ENCODE peak calls at places on chromosomes 16 and 17, in four cellular contexts. U is T-helper 1 cell, F is AG09309, L is EL. A is an unnamed sample.

GRCh38 chr17:78798695-78799559 is 16.9 kb upstream of the CYTH1 start:
- DNase-seq in F (no peak), L (no peak), U (no peak), A (no peak)

GRCh38 chr17:13372432-13372831 is 229.3 kb downstream of the HS3ST3A1 start:
- DNase-seq in L (no peak), F (no peak), U (no peak), A (no peak)

GRCh38 chr17:16477255-16477654 is 14.7 kb downstream of the LRRC75A start:
- DNase-seq in U (no peak), F (peak), L (peak), A (no peak)

GRCh38 chr17:2792541-2793169 is 3.6 kb upstream of the RAP1GAP2 start:
- DNase-seq in U (peak), F (no peak), L (no peak), A (no peak)

GRCh38 chr17:72580321-72581127 is 459.7 kb downstream of the SOX9 start:
- DNase-seq in L (no peak), U (no peak), F (no peak), A (no peak)

GRCh38 chr16:24721830-24722238 is 7.6 kb upstream of the TNRC6A start:
- DNase-seq in U (no peak), L (no peak), F (no peak), A (no peak)

GRCh38 chr17:14307560-14308024 is 6.7 kb downstream of the HS3ST3B1 start:
- DNase-seq in F (peak), U (no peak), L (peak), A (no peak)

GRCh38 chr16:12229759-12230594 is 253.4 kb downstream of the SNX29 start:
- DNase-seq in F (peak), L (peak), U (no peak), A (no peak)

GRCh38 chr17:57810740-57811632 is 38.9 kb downstream of the MRPS23 start:
- DNase-seq in U (no peak), F (no peak), L (peak), A (peak)

GRCh38 chr16:28563218-28563617 is 9.5 kb downstream of the SGF29 start:
- DNase-seq in L (no peak), U (no peak), F (no peak), A (no peak)

GRCh38 chr16:887846-888245 is 82.9 kb downstream of the LMF1 start:
- DNase-seq in F (no peak), U (no peak), L (no peak), A (no peak)

GRCh38 chr17:40321502-40322416 is 12.8 kb downstream of the RARA start:
- DNase-seq in L (no peak), U (no peak), F (no peak), A (no peak)

GRCh38 chr17:35373984-35374765 is 754 bp upstream of the SLFN11 start:
- DNase-seq in L (peak), U (no peak), F (peak), A (peak)

GRCh38 chr17:19013806-19014627 is 9.5 kb upstream of the FAM83G start:
- DNase-seq in U (no peak), F (no peak), L (no peak), A (no peak)

GRCh38 chr16:85988306-85988705 is 89.3 kb downstream of the IRF8 start:
- DNase-seq in U (no peak), L (no peak), F (no peak), A (peak)

GRCh38 chr17:50967795-50968194 is 101.6 kb upstream of the TOB1 start:
- DNase-seq in U (no peak), L (no peak), F (peak), A (no peak)

GRCh38 chr17:2776589-2777241 is 19.5 kb upstream of the RAP1GAP2 start:
- DNase-seq in U (no peak), F (no peak), L (no peak), A (no peak)

GRCh38 chr17:46274238-46274637 is 20.7 kb upstream of the LRRC37A start:
- DNase-seq in F (no peak), L (no peak), U (no peak), A (no peak)

GRCh38 chr17:30530346-30531025 is 53.3 kb downstream of the GOSR1 start:
- DNase-seq in L (peak), F (no peak), U (no peak), A (no peak)

GRCh38 chr17:77693301-77693700 is 265.2 kb upstream of the TNRC6C start:
- DNase-seq in F (no peak), L (no peak), U (no peak), A (peak)

GRCh38 chr16:58850627-58851024 is 116.5 kb upstream of the GOT2 start:
- DNase-seq in F (no peak), U (no peak), L (no peak), A (no peak)

GRCh38 chr17:4947411-4948165 is 742 bp downstream of the PFN1 start:
- DNase-seq in U (peak), L (peak), F (no peak), A (peak)